ENCODE peak calls at places on chromosomes 12 and 14, in eight cellular contexts. N is SK-MEL-5; D is sigmoid colon; H is uterus; S is stimulated activated CD4-positive, alpha-beta T cell treated with anti-CD3 and anti-CD28 coated beads, TNF-alpha, amount 100 ng/mL, for 24 hours; B is body of pancreas; W is AML-193; C is NCI-H774. J is an unnamed sample.

GRCh38 chr12:132392389-132393244 is 63.2 kb upstream of the GALNT9 start:
- DNase-seq in N (no peak), D (no peak), H (no peak), S (no peak), B (no peak), W (no peak), C (no peak), J (no peak)

GRCh38 chr14:98926802-98927201 is 345.2 kb downstream of the BCL11B start:
- DNase-seq in N (no peak), D (peak; percentile 4), H (no peak), S (no peak), B (no peak), W (no peak), C (no peak), J (no peak)

GRCh38 chr14:88002421-88002820 is 2.5 kb upstream of the GPR65 start:
- DNase-seq in N (no peak), D (no peak), H (no peak), S (no peak), B (no peak), W (peak; percentile 74), C (no peak), J (no peak)

GRCh38 chr12:120006248-120006975 is 17.4 kb downstream of the BICDL1 start:
- DNase-seq in N (no peak), D (no peak), H (no peak), S (no peak), B (no peak), W (no peak), C (no peak), J (no peak)

GRCh38 chr14:75647650-75648049 is 13.0 kb downstream of the ERG28 start:
- DNase-seq in N (no peak), D (no peak), H (no peak), S (no peak), B (no peak), W (peak; percentile 28), C (no peak), J (no peak)

GRCh38 chr12:40693503-40693863 is 1.2 kb downstream of the CNTN1 start:
- DNase-seq in N (no peak), D (peak; percentile 65), H (peak; percentile 22), S (no peak), B (peak; percentile 14), W (no peak), C (peak; percentile 54), J (peak; percentile 79)

GRCh38 chr12:43758247-43758727 is 303 bp downstream of the PUS7L start:
- DNase-seq in N (no peak), D (peak; percentile 62), H (peak; percentile 28), S (no peak), B (peak; percentile 43), W (no peak), C (no peak), J (no peak)

GRCh38 chr12:113620437-113620976 is 148.8 kb upstream of the LHX5 start:
- DNase-seq in N (no peak), D (no peak), H (no peak), S (no peak), B (no peak), W (no peak), C (no peak), J (no peak)

GRCh38 chr14:81313200-81313599 is 86.9 kb downstream of the STON2 start:
- DNase-seq in N (no peak), D (no peak), H (no peak), S (no peak), B (no peak), W (no peak), C (no peak), J (no peak)

GRCh38 chr12:80107221-80107620 is 7.9 kb downstream of the OTOGL start:
- DNase-seq in N (no peak), D (no peak), H (no peak), S (no peak), B (no peak), W (no peak), C (no peak), J (no peak)

GRCh38 chr14:75274899-75275569 is 3.6 kb upstream of the FOS start:
- DNase-seq in N (no peak), D (peak; percentile 84), H (no peak), S (no peak), B (no peak), W (peak; percentile 99), C (no peak), J (no peak)

GRCh38 chr14:63134801-63135200 is 69.4 kb upstream of the RHOJ start:
- DNase-seq in N (peak; percentile 55), D (no peak), H (no peak), S (no peak), B (no peak), W (no peak), C (no peak), J (no peak)

GRCh38 chr14:92360666-92361370 is 37.9 kb downstream of the SLC24A4 start:
- DNase-seq in N (no peak), D (no peak), H (no peak), S (no peak), B (no peak), W (no peak), C (no peak), J (no peak)